ENCODE peak calls at places on chromosomes 13 and 19, in four cellular contexts. One of them, this sample, is unnamed.

GRCh38 chr19:10430505-10431253 is 10.3 kb downstream of the PDE4A start:
- DNase-seq in WTC11: peak; percentile 36
- DNase-seq in esophagus squamous epithelium: no peak
- DNase-seq in activated CD8-positive, alpha-beta memory T cell treated with anti-CD3 and anti-CD28 coated beads for 4 hours: no peak
- DNase-seq in this sample: no peak

GRCh38 chr19:35299523-35300339 is 7.8 kb downstream of the MAG start:
- DNase-seq in esophagus squamous epithelium: no peak
- DNase-seq in activated CD8-positive, alpha-beta memory T cell treated with anti-CD3 and anti-CD28 coated beads for 4 hours: no peak
- DNase-seq in WTC11: peak; percentile 74
- DNase-seq in this sample: no peak

GRCh38 chr19:52170304-52170703 is 1.1 kb downstream of the ZNF836 start:
- DNase-seq in esophagus squamous epithelium: no peak
- DNase-seq in activated CD8-positive, alpha-beta memory T cell treated with anti-CD3 and anti-CD28 coated beads for 4 hours: no peak
- DNase-seq in WTC11: no peak
- DNase-seq in this sample: no peak

GRCh38 chr13:51942189-51942588 is 69.1 kb downstream of the ATP7B start:
- DNase-seq in activated CD8-positive, alpha-beta memory T cell treated with anti-CD3 and anti-CD28 coated beads for 4 hours: no peak
- DNase-seq in WTC11: no peak
- DNase-seq in esophagus squamous epithelium: no peak
- DNase-seq in this sample: no peak

GRCh38 chr13:31418186-31418585 is 218.4 kb downstream of the B3GLCT start:
- DNase-seq in esophagus squamous epithelium: no peak
- DNase-seq in activated CD8-positive, alpha-beta memory T cell treated with anti-CD3 and anti-CD28 coated beads for 4 hours: no peak
- DNase-seq in WTC11: no peak
- DNase-seq in this sample: no peak

GRCh38 chr13:24097064-24097463 is 63.5 kb upstream of the SPATA13 start:
- DNase-seq in esophagus squamous epithelium: no peak
- DNase-seq in activated CD8-positive, alpha-beta memory T cell treated with anti-CD3 and anti-CD28 coated beads for 4 hours: no peak
- DNase-seq in WTC11: no peak
- DNase-seq in this sample: no peak

GRCh38 chr13:94309997-94310842 is 169.3 kb downstream of the DCT start:
- DNase-seq in WTC11: no peak
- DNase-seq in esophagus squamous epithelium: no peak
- DNase-seq in activated CD8-positive, alpha-beta memory T cell treated with anti-CD3 and anti-CD28 coated beads for 4 hours: no peak
- DNase-seq in this sample: no peak

GRCh38 chr19:49149652-49150105 is 5.5 kb downstream of the HRC start:
- DNase-seq in activated CD8-positive, alpha-beta memory T cell treated with anti-CD3 and anti-CD28 coated beads for 4 hours: no peak
- DNase-seq in esophagus squamous epithelium: no peak
- DNase-seq in WTC11: peak; percentile 82
- DNase-seq in this sample: no peak

GRCh38 chr19:51637362-51637978 is 7.3 kb upstream of the SIGLEC5 start:
- DNase-seq in WTC11: no peak
- DNase-seq in activated CD8-positive, alpha-beta memory T cell treated with anti-CD3 and anti-CD28 coated beads for 4 hours: no peak
- DNase-seq in esophagus squamous epithelium: no peak
- DNase-seq in this sample: no peak

GRCh38 chr19:54612428-54612827 is 17.9 kb upstream of the LILRB1 start:
- DNase-seq in esophagus squamous epithelium: no peak
- DNase-seq in activated CD8-positive, alpha-beta memory T cell treated with anti-CD3 and anti-CD28 coated beads for 4 hours: no peak
- DNase-seq in WTC11: no peak
- DNase-seq in this sample: no peak

GRCh38 chr13:99339736-99340392 is 32.7 kb upstream of the GPR183 start:
- DNase-seq in esophagus squamous epithelium: no peak
- DNase-seq in WTC11: no peak
- DNase-seq in activated CD8-positive, alpha-beta memory T cell treated with anti-CD3 and anti-CD28 coated beads for 4 hours: no peak
- DNase-seq in this sample: no peak

GRCh38 chr19:31905980-31906948 is 439.1 kb upstream of the ZNF507 start:
- DNase-seq in activated CD8-positive, alpha-beta memory T cell treated with anti-CD3 and anti-CD28 coated beads for 4 hours: no peak
- DNase-seq in esophagus squamous epithelium: no peak
- DNase-seq in WTC11: no peak
- DNase-seq in this sample: no peak

GRCh38 chr19:54188224-54188871 is 1.0 kb downstream of the MBOAT7 start:
- DNase-seq in activated CD8-positive, alpha-beta memory T cell treated with anti-CD3 and anti-CD28 coated beads for 4 hours: peak; percentile 63
- DNase-seq in esophagus squamous epithelium: no peak
- DNase-seq in WTC11: peak; percentile 27
- DNase-seq in this sample: no peak

GRCh38 chr19:925087-925911 is 536 bp upstream of the ARID3A start:
- DNase-seq in esophagus squamous epithelium: no peak
- DNase-seq in WTC11: peak; percentile 85
- DNase-seq in activated CD8-positive, alpha-beta memory T cell treated with anti-CD3 and anti-CD28 coated beads for 4 hours: peak; percentile 47
- DNase-seq in this sample: peak; percentile 56

GRCh38 chr19:8336665-8337064 is 6.4 kb downstream of the KANK3 start:
- DNase-seq in esophagus squamous epithelium: no peak
- DNase-seq in activated CD8-positive, alpha-beta memory T cell treated with anti-CD3 and anti-CD28 coated beads for 4 hours: no peak
- DNase-seq in WTC11: no peak
- DNase-seq in this sample: no peak

GRCh38 chr13:104043184-104043583 is 977.0 kb upstream of the SLC10A2 start:
- DNase-seq in WTC11: no peak
- DNase-seq in activated CD8-positive, alpha-beta memory T cell treated with anti-CD3 and anti-CD28 coated beads for 4 hours: no peak
- DNase-seq in esophagus squamous epithelium: no peak
- DNase-seq in this sample: no peak

GRCh38 chr19:16673226-16673625 is 12.3 kb downstream of the TMEM38A start:
- DNase-seq in WTC11: no peak
- DNase-seq in esophagus squamous epithelium: no peak
- DNase-seq in activated CD8-positive, alpha-beta memory T cell treated with anti-CD3 and anti-CD28 coated beads for 4 hours: no peak
- DNase-seq in this sample: no peak

GRCh38 chr19:50513746-50514345 is at the start of gene ASPDH:
- DNase-seq in esophagus squamous epithelium: no peak
- DNase-seq in activated CD8-positive, alpha-beta memory T cell treated with anti-CD3 and anti-CD28 coated beads for 4 hours: no peak
- DNase-seq in WTC11: no peak
- DNase-seq in this sample: no peak

This sample was measured in activated CD4-positive, CD25-positive, alpha-beta regulatory T cell treated with anti-CD3 and anti-CD28 coated beads, Interleukin-2, amount 50 U/mL, for 16 hours.